ENCODE peak calls at places on chromosomes 3 and 15, in six cellular contexts. O, H, E, C, L and A are unnamed samples.

GRCh38 chr3:124201786-124202185 is 209.9 kb upstream of the ROPN1 start:
- DNase-seq in H (peak; percentile 31), O (no peak), E (no peak), C (no peak), L (no peak), A (no peak)

GRCh38 chr3:5006755-5007202 is 27.5 kb downstream of the BHLHE40 start:
- DNase-seq in H (no peak), L (peak; percentile 95), E (no peak), C (peak; percentile 43), O (peak; percentile 66), A (no peak)

GRCh38 chr15:29099131-29099880 is 170.3 kb downstream of the NSMCE3 start:
- DNase-seq in O (no peak), H (no peak), C (no peak), L (no peak), E (no peak), A (no peak)

GRCh38 chr15:82554351-82554750 is 14.1 kb upstream of the RPS17 start:
- DNase-seq in C (no peak), H (no peak), E (no peak), O (no peak), L (no peak), A (no peak)

GRCh38 chr3:43769471-43770425 is 79.0 kb downstream of the ABHD5 start:
- DNase-seq in H (peak; percentile 93), C (peak; percentile 69), L (peak; percentile 15), O (peak; percentile 58), E (peak; percentile 94), A (peak; percentile 87)

GRCh38 chr3:133572158-133573053 is 1.1 kb upstream of the CDV3 start:
- DNase-seq in C (no peak), O (no peak), H (no peak), L (peak; percentile 82), E (no peak), A (no peak)

GRCh38 chr3:14228611-14229470 is 50.2 kb downstream of the LSM3 start:
- DNase-seq in H (no peak), E (no peak), L (no peak), C (no peak), O (no peak), A (no peak)

GRCh38 chr3:129514110-129514509 is 14.3 kb upstream of the RHO start:
- DNase-seq in C (no peak), O (no peak), E (no peak), L (no peak), H (no peak), A (no peak)

GRCh38 chr3:100936931-100937330 is 56.3 kb downstream of the ABI3BP start:
- DNase-seq in H (no peak), E (no peak), C (no peak), O (no peak), L (no peak), A (no peak)

GRCh38 chr3:162141232-162141631 is 644.6 kb downstream of the OTOL1 start:
- DNase-seq in E (no peak), O (no peak), L (no peak), C (no peak), H (no peak), A (no peak)

GRCh38 chr3:106710596-106710995 is 666.6 kb upstream of the CCDC54 start:
- DNase-seq in O (no peak), L (no peak), C (no peak), E (no peak), H (no peak), A (no peak)

GRCh38 chr15:77649610-77650009 is 16.9 kb upstream of the LINGO1 start:
- DNase-seq in H (no peak), C (no peak), L (no peak), E (no peak), O (no peak), A (no peak)

GRCh38 chr15:40150163-40150925 is 10.5 kb upstream of the BUB1B start:
- DNase-seq in L (no peak), O (no peak), C (no peak), E (peak; percentile 31), H (no peak), A (peak; percentile 63)

GRCh38 chr3:60250210-60250609 is 1001.0 kb downstream of the FHIT start:
- DNase-seq in H (no peak), L (no peak), C (no peak), O (no peak), E (no peak), A (no peak)

GRCh38 chr15:48244923-48245322 is 38.8 kb downstream of the SLC12A1 start:
- DNase-seq in C (no peak), L (no peak), E (no peak), O (no peak), H (no peak), A (no peak)

GRCh38 chr3:79872483-79872882 is 104.7 kb upstream of the ROBO1 start:
- DNase-seq in H (no peak), L (no peak), C (no peak), E (no peak), O (no peak), A (no peak)

GRCh38 chr3:47985376-47985775 is 30.8 kb downstream of the MAP4 start:
- DNase-seq in O (no peak), C (no peak), H (no peak), E (no peak), L (no peak), A (no peak)

GRCh38 chr15:35206060-35206675 is 121.1 kb upstream of the NANOGP8 start:
- DNase-seq in C (no peak), O (no peak), H (no peak), L (no peak), E (peak; percentile 7), A (no peak)

GRCh38 chr15:88908697-88909621 is 4.2 kb downstream of the MFGE8 start:
- DNase-seq in E (no peak), C (no peak), L (no peak), O (no peak), H (peak; percentile 73), A (no peak)

GRCh38 chr3:186974824-186975281 is 44.5 kb downstream of the ST6GAL1 start:
- DNase-seq in O (no peak), H (peak; percentile 36), C (no peak), E (no peak), L (no peak), A (no peak)

GRCh38 chr15:67038721-67039120 is 26.7 kb upstream of the SMAD3 start:
- DNase-seq in H (no peak), L (no peak), C (no peak), E (no peak), O (no peak), A (no peak)

GRCh38 chr3:183244219-183244618 is 8.8 kb upstream of the B3GNT5 start:
- DNase-seq in O (no peak), L (no peak), E (no peak), C (no peak), H (no peak), A (no peak)

GRCh38 chr3:183244981-183245476 is 8.0 kb upstream of the B3GNT5 start:
- DNase-seq in L (no peak), E (no peak), O (no peak), C (no peak), H (no peak), A (no peak)

GRCh38 chr3:183239046-183239445 is 14.0 kb upstream of the B3GNT5 start:
- DNase-seq in E (no peak), O (no peak), H (no peak), C (no peak), L (no peak), A (no peak)

GRCh38 chr3:183247190-183247589 is 5.9 kb upstream of the B3GNT5 start:
- DNase-seq in C (no peak), O (no peak), L (no peak), E (no peak), H (no peak), A (no peak)

DNA sequence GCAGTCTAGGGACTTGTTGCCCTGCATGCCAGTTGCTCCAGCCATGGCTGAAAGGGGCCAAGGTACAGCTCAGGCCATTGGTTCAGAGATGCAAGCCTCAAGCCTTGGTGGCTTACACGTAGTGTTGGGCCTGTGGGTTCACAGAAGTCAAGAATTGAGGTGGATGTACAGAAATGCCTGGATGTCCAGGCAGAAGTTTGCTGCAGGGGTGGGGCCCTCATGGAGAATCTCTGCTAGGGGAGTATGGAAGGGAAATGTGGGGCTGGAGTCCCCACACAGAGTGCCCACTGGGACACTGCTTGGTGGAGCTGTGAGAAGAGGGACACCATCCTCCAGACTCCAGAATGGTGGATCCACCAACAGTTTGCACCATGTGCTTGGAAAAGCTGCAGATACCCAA is 10.6 kb upstream of the B3GNT5 start:
- DNase-seq in C (no peak), O (no peak), E (no peak), H (no peak), L (no peak), A (no peak)
- TF ChIP-seq POLR2A in C (no peak), O (no peak), E (no peak), H (no peak), L (no peak), A (no peak)

GRCh38 chr15:41893422-41894250 is at the start of gene SPTBN5:
- DNase-seq in E (no peak), H (no peak), C (no peak), L (no peak), O (no peak), A (no peak)

GRCh38 chr15:41895957-41896356 is 2.1 kb upstream of the SPTBN5 start:
- DNase-seq in H (no peak), C (no peak), O (no peak), L (no peak), E (no peak), A (no peak)

GRCh38 chr15:41895491-41895890 is 1.6 kb upstream of the SPTBN5 start:
- DNase-seq in C (no peak), O (no peak), E (no peak), L (no peak), H (no peak), A (no peak)

GRCh38 chr15:41894251-41894790 is 468 bp upstream of the SPTBN5 start:
- DNase-seq in H (no peak), L (no peak), O (no peak), E (no peak), C (no peak), A (no peak)

GRCh38 chr15:41894791-41895463 is 1.1 kb upstream of the SPTBN5 start:
- DNase-seq in O (peak; percentile 95), C (peak; percentile 92), H (peak; percentile 62), E (peak; percentile 44), L (peak; percentile 54), A (peak; percentile 98)
- TF ChIP-seq POLR2A in O (no peak), C (no peak), H (no peak), E (no peak), L (peak; percentile 58), A (peak; percentile 4)

DNA sequence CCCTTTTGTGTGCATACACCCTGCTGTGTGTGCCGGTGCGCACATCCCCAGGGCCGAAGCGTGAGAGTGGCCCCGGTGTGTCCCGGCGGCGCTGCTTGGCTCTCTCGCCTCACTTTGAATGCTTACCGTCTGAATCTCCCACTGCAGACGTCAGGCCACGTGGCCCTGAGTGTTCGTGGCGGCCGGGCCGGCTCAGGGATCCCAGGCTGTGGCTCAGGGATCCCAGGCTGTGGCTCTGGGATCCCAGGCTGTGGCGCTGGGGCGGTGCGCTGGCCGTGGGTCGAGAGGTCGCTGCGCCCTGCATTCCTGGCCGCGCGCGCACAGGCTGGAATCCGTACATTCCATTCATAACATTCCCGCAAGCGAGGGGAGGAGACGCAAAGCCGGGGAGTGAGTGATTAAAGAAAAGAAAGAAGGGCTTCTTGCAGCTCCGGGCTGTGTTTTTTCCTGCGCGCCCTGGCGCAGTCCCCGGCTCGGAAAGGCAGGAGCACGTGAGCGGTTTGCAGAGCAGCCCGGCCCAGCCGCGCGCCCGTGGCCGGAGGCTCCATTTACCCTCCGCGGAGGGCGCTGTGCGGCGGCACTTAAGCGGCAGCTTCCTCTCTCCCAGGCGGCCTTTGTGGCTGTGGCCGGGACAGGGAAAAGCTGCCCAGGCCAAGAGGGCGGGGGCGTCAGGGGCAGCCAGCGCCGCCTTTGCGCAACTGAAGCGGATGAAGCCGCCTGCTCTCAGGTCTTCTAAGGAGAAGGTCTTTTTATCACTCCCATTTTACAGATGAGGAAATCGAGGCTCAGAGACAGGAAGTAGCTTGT is 87.0 kb upstream of the ALDH1L1 start:
- DNase-seq in O (no peak), L (no peak), E (peak; percentile 35), C (no peak), H (peak; percentile 77), A (peak; percentile 83)
- TF ChIP-seq POLR2A in O (no peak), L (no peak), E (peak; percentile 19), C (no peak), H (peak; percentile 38), A (no peak)

GRCh38 chr15:58432421-58432820 is 630 bp downstream of the LIPC start:
- DNase-seq in C (no peak), H (no peak), E (no peak), L (no peak), O (no peak), A (no peak)
- TF ChIP-seq POLR2A in C (no peak), H (no peak), E (no peak), L (no peak), O (no peak), A (no peak)